ENCODE peak calls at places on chromosome 1, in eight cellular contexts. B is heart left ventricle, Y is right lobe of liver, W is heart right ventricle, C is mammary epithelial cell, F is right atrium auricular region, O is GM23338, R is lower lobe of right lung. Q is an unnamed sample.

GRCh38 chr1:220906561-220907334 is 27.5 kb downstream of the HLX start:
- DNase-seq in B (no peak), Y (no peak), W (no peak), C (peak; percentile 54), F (no peak), O (no peak), R (no peak), Q (no peak)

GRCh38 chr1:234745844-234746797 is 136.1 kb upstream of the IRF2BP2 start:
- DNase-seq in B (no peak), Y (no peak), W (no peak), C (peak; percentile 45), F (no peak), O (no peak), R (no peak), Q (no peak)

GRCh38 chr1:171727778-171728177 is 14.1 kb downstream of the VAMP4 start:
- DNase-seq in B (no peak), Y (no peak), W (no peak), C (no peak), F (no peak), O (no peak), R (no peak), Q (no peak)

GRCh38 chr1:37734629-37735591 is 30.0 kb downstream of the EPHA10 start:
- DNase-seq in B (no peak), Y (no peak), W (no peak), C (no peak), F (no peak), O (peak; percentile 86), R (no peak), Q (no peak)

GRCh38 chr1:248808876-248809275 is 16.8 kb downstream of the SH3BP5L start:
- DNase-seq in B (no peak), Y (no peak), W (no peak), C (no peak), F (peak; percentile 23), O (no peak), R (no peak), Q (no peak)

GRCh38 chr1:220222939-220223338 is 49.3 kb downstream of the RAB3GAP2 start:
- DNase-seq in B (no peak), Y (no peak), W (no peak), C (no peak), F (no peak), O (no peak), R (no peak), Q (no peak)

GRCh38 chr1:156383023-156383422 is 14.0 kb downstream of the RHBG start:
- DNase-seq in B (peak; percentile 53), Y (peak; percentile 66), W (peak; percentile 51), C (peak; percentile 35), F (no peak), O (peak; percentile 94), R (peak; percentile 57), Q (peak; percentile 47)

GRCh38 chr1:164772635-164773034 is 213.7 kb downstream of the PBX1 start:
- DNase-seq in B (peak; percentile 82), Y (no peak), W (peak; percentile 55), C (peak; percentile 95), F (peak; percentile 85), O (no peak), R (peak; percentile 75), Q (peak; percentile 74)

GRCh38 chr1:35448344-35448801 is 108.8 kb downstream of the KIAA0319L start:
- DNase-seq in B (no peak), Y (peak; percentile 62), W (no peak), C (peak; percentile 97), F (peak; percentile 69), O (no peak), R (no peak), Q (peak; percentile 78)

GRCh38 chr1:35451125-35451528 is 106.1 kb downstream of the KIAA0319L start:
- DNase-seq in B (peak; percentile 86), Y (peak; percentile 87), W (peak; percentile 85), C (peak; percentile 59), F (peak; percentile 88), O (peak; percentile 85), R (peak; percentile 86), Q (peak; percentile 75)

GRCh38 chr1:35452086-35452485 is 105.1 kb downstream of the KIAA0319L start:
- DNase-seq in B (peak; percentile 73), Y (peak; percentile 60), W (peak; percentile 52), C (no peak), F (peak; percentile 66), O (peak; percentile 10), R (peak; percentile 75), Q (no peak)

GRCh38 chr1:35447278-35447677 is 109.9 kb downstream of the KIAA0319L start:
- DNase-seq in B (no peak), Y (no peak), W (no peak), C (no peak), F (no peak), O (no peak), R (no peak), Q (no peak)

GRCh38 chr1:35449334-35450008 is 107.7 kb downstream of the KIAA0319L start:
- DNase-seq in B (no peak), Y (no peak), W (no peak), C (peak; percentile 96), F (no peak), O (no peak), R (no peak), Q (no peak)
- H3K4me1 ChIP-seq in B (peaks cover 19% of the 10 kb centered on the region), Y (no peaks in the 10 kb centered on the region), W (peaks cover 48% of the 10 kb centered on the region), C (peaks cover 29% of the 10 kb centered on the region), F (peaks cover 34% of the 10 kb centered on the region), O (no peaks in the 10 kb centered on the region), R (peaks cover 55% of the 10 kb centered on the region), Q (peaks cover 52% of the 10 kb centered on the region)

DNA sequence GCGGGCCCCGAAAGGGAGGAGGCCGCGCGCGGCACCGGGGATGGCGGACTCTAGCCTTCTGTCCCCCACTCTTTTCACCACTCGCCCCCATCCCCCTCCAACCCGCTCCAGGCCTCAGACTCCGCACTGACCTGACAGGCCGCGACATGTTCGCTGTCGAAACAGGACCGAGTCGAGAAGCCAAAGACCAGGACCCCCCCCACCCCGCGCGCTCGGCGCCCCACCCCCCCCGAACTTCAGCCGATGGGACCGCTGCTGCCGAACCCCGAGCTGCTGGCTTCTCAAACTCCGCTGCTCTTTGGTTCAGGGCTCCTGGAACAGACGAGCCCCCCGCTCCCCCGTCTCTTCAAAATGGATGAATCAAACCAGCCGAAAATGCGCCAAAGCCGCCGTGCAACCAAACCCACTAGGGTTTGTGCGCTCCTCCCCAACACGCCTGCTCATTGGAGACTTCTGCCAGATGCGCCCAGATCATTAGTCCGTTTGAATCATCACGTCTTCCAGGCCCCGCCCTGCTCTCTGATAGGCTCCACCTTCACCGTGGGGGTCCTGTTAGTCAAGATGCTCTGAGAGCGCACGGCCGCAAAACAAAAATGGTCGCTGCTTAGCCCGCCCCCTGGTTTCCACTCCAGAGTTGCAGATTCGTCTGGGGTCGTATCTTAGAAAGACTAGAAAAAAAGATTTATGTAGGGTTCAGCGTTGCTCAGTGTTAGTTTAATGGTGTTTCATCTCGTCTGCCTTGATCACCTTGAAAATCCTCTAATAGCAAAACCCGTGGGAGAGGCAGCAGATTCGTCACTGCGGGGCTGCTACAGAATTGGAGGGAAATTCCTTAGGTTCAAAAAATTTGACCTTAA is at the start of gene NUCKS1:
- DNase-seq in B (peak; percentile 100), Y (peak; percentile 98), W (peak; percentile 99), C (peak; percentile 99), F (peak; percentile 99), O (peak; percentile 99), R (peak; percentile 98), Q (peak; percentile 88)
- TF ChIP-seq CTCF in B (no peak), Y (peak; percentile 17), W (peak; percentile 31), C (no peak), F (no peak), O (no peak), R (no peak), Q (no peak)

GRCh38 chr1:246875041-246876026 is 56.4 kb downstream of the AHCTF1 start:
- DNase-seq in B (no peak), Y (no peak), W (no peak), C (peak; percentile 55), F (no peak), O (no peak), R (no peak), Q (no peak)

GRCh38 chr1:246876423-246876822 is 55.3 kb downstream of the AHCTF1 start:
- DNase-seq in B (no peak), Y (no peak), W (no peak), C (no peak), F (no peak), O (no peak), R (no peak), Q (no peak)
- H3K27ac ChIP-seq in B (no peak overlapping the region), Y (no peak overlapping the region), W (no peak overlapping the region), C (no peak overlapping the region), F (no peak overlapping the region), O (no peak overlapping the region), R (no peak overlapping the region), Q (no peak overlapping the region)

GRCh38 chr1:160105155-160105554 is 6.7 kb upstream of the IGSF8 start:
- DNase-seq in B (no peak), Y (no peak), W (no peak), C (no peak), F (no peak), O (no peak), R (no peak), Q (no peak)
- H3K4me1 ChIP-seq in B (peaks cover 10% of the 10 kb centered on the region), Y (no peaks in the 10 kb centered on the region), W (peaks cover 40% of the 10 kb centered on the region), C (peaks cover 12% of the 10 kb centered on the region), F (peaks cover 26% of the 10 kb centered on the region), O (peaks cover 26% of the 10 kb centered on the region), R (peaks cover 12% of the 10 kb centered on the region), Q (no peaks in the 10 kb centered on the region)

GRCh38 chr1:6107409-6108356 is 62.0 kb downstream of the KCNAB2 start:
- DNase-seq in B (no peak), Y (no peak), W (no peak), C (no peak), F (no peak), O (no peak), R (no peak), Q (no peak)

GRCh38 chr1:6109688-6110087 is 64.0 kb downstream of the KCNAB2 start:
- DNase-seq in B (peak; percentile 19), Y (peak; percentile 51), W (no peak), C (no peak), F (no peak), O (no peak), R (peak; percentile 43), Q (no peak)

GRCh38 chr1:6110326-6110725 is 64.6 kb downstream of the KCNAB2 start:
- DNase-seq in B (peak; percentile 1), Y (peak; percentile 15), W (no peak), C (no peak), F (no peak), O (no peak), R (peak; percentile 34), Q (no peak)

GRCh38 chr1:6108476-6108875 is 62.8 kb downstream of the KCNAB2 start:
- DNase-seq in B (no peak), Y (no peak), W (no peak), C (no peak), F (no peak), O (no peak), R (no peak), Q (no peak)

GRCh38 chr1:6108937-6109636 is 63.4 kb downstream of the KCNAB2 start:
- DNase-seq in B (peak; percentile 19), Y (peak; percentile 52), W (no peak), C (peak; percentile 50), F (no peak), O (peak; percentile 64), R (peak; percentile 53), Q (no peak)
- TF ChIP-seq CTCF in B (no peak), Y (peak; percentile 25), W (peak; percentile 36), C (peak; percentile 96), F (no peak), O (peak; percentile 71), R (peak; percentile 33), Q (no peak)

GRCh38 chr1:24463756-24464377 is 38.8 kb upstream of the RCAN3 start:
- DNase-seq in B (no peak), Y (no peak), W (no peak), C (no peak), F (no peak), O (peak; percentile 84), R (no peak), Q (no peak)
- H3K27ac ChIP-seq in B (no peak overlapping the region), Y (no peak overlapping the region), W (no peak overlapping the region), C (no peak overlapping the region), F (no peak overlapping the region), O (peak overlapping the region; percentile 82), R (no peak overlapping the region), Q (no peak overlapping the region)

GRCh38 chr1:61093525-61094137 is 11.3 kb downstream of the NFIA start:
- DNase-seq in B (no peak), Y (no peak), W (no peak), C (peak; percentile 59), F (no peak), O (no peak), R (no peak), Q (no peak)
- H3K4me1 ChIP-seq in B (peaks cover 40% of the 10 kb centered on the region), Y (no peaks in the 10 kb centered on the region), W (peaks cover 89% of the 10 kb centered on the region), C (peaks cover 13% of the 10 kb centered on the region), F (peaks cover 80% of the 10 kb centered on the region), O (peaks cover 4% of the 10 kb centered on the region), R (peaks cover 29% of the 10 kb centered on the region), Q (peaks cover 32% of the 10 kb centered on the region)

Q was measured in pancreas.